ENCODE peak calls at places on chromosomes 4 and X, in seven cellular contexts. One of them, this sample, is unnamed. For H3K4me1, the result is how much of the 10 kb centered on the place peaks cover.

GRCh38 chr4:90841676-90842075 is 714.5 kb downstream of the CCSER1 start:
- DNase-seq in psoas muscle: no peak
- DNase-seq in upper lobe of right lung: no peak
- DNase-seq in tibial artery: no peak
- DNase-seq in PC-3: peak
- DNase-seq in OCI-LY7: no peak
- DNase-seq in right lobe of liver: no peak
- DNase-seq in this sample: no peak

GRCh38 chr4:5784960-5785611 is 74.1 kb downstream of the EVC start:
- DNase-seq in PC-3: no peak
- DNase-seq in OCI-LY7: no peak
- DNase-seq in upper lobe of right lung: peak
- DNase-seq in psoas muscle: no peak
- DNase-seq in tibial artery: no peak
- DNase-seq in right lobe of liver: no peak
- DNase-seq in this sample: no peak

GRCh38 chrX:70552174-70552704 is 107.6 kb downstream of the DLG3 start:
- DNase-seq in OCI-LY7: no peak
- DNase-seq in upper lobe of right lung: no peak
- DNase-seq in tibial artery: no peak
- DNase-seq in psoas muscle: no peak
- DNase-seq in right lobe of liver: no peak
- DNase-seq in PC-3: no peak
- DNase-seq in this sample: no peak

GRCh38 chr4:186266699-186267467 is 894 bp downstream of the F11 start:
- DNase-seq in right lobe of liver: peak
- DNase-seq in tibial artery: no peak
- DNase-seq in PC-3: no peak
- DNase-seq in psoas muscle: no peak
- DNase-seq in upper lobe of right lung: peak
- DNase-seq in OCI-LY7: no peak
- DNase-seq in this sample: peak

GRCh38 chrX:153818571-153819397 is 11.6 kb downstream of the PDZD4 start:
- DNase-seq in OCI-LY7: no peak
- DNase-seq in PC-3: peak
- DNase-seq in tibial artery: no peak
- DNase-seq in upper lobe of right lung: no peak
- DNase-seq in psoas muscle: peak
- DNase-seq in right lobe of liver: peak
- DNase-seq in this sample: peak

GRCh38 chrX:88424541-88424940 is 322.5 kb upstream of the CPXCR1 start:
- DNase-seq in upper lobe of right lung: no peak
- DNase-seq in OCI-LY7: no peak
- DNase-seq in PC-3: no peak
- DNase-seq in psoas muscle: no peak
- DNase-seq in right lobe of liver: no peak
- DNase-seq in tibial artery: no peak
- DNase-seq in this sample: no peak

GRCh38 chr4:7183161-7183560 is 9.2 kb upstream of the SORCS2 start:
- DNase-seq in PC-3: no peak
- DNase-seq in upper lobe of right lung: no peak
- DNase-seq in psoas muscle: no peak
- DNase-seq in right lobe of liver: no peak
- DNase-seq in tibial artery: peak
- DNase-seq in OCI-LY7: no peak
- DNase-seq in this sample: peak

GRCh38 chr4:173227753-173228152 is 59.1 kb downstream of the GALNT7 start:
- DNase-seq in PC-3: no peak
- DNase-seq in tibial artery: no peak
- DNase-seq in right lobe of liver: no peak
- DNase-seq in upper lobe of right lung: no peak
- DNase-seq in OCI-LY7: no peak
- DNase-seq in psoas muscle: no peak
- DNase-seq in this sample: no peak

GRCh38 chr4:41363384-41363981 is 106.8 kb downstream of the UCHL1 start:
- DNase-seq in upper lobe of right lung: no peak
- DNase-seq in right lobe of liver: no peak
- DNase-seq in tibial artery: peak
- DNase-seq in OCI-LY7: no peak
- DNase-seq in PC-3: peak
- DNase-seq in psoas muscle: peak
- DNase-seq in this sample: no peak

GRCh38 chrX:110741213-110741796 is 54.3 kb downstream of the CHRDL1 start:
- DNase-seq in psoas muscle: no peak
- DNase-seq in upper lobe of right lung: no peak
- DNase-seq in tibial artery: no peak
- DNase-seq in PC-3: peak
- DNase-seq in right lobe of liver: no peak
- DNase-seq in OCI-LY7: no peak
- DNase-seq in this sample: no peak

GRCh38 chr4:54541426-54542118 is 116.2 kb upstream of the KIT start:
- DNase-seq in upper lobe of right lung: no peak
- DNase-seq in right lobe of liver: no peak
- DNase-seq in tibial artery: no peak
- DNase-seq in psoas muscle: no peak
- DNase-seq in OCI-LY7: no peak
- DNase-seq in PC-3: no peak
- DNase-seq in this sample: no peak

GRCh38 chr4:176238157-176238608 is 30.8 kb downstream of the ASB5 start:
- DNase-seq in PC-3: no peak
- DNase-seq in tibial artery: no peak
- DNase-seq in psoas muscle: no peak
- DNase-seq in OCI-LY7: no peak
- DNase-seq in right lobe of liver: no peak
- DNase-seq in upper lobe of right lung: no peak
- DNase-seq in this sample: no peak

GRCh38 chr4:89298788-89299152 is 8.8 kb downstream of the GPRIN3 start:
- DNase-seq in upper lobe of right lung: no peak
- DNase-seq in OCI-LY7: peak
- DNase-seq in right lobe of liver: no peak
- DNase-seq in PC-3: peak
- DNase-seq in tibial artery: no peak
- DNase-seq in psoas muscle: no peak
- DNase-seq in this sample: no peak

GRCh38 chr4:94834496-94834895 is 76.7 kb downstream of the BMPR1B start:
- DNase-seq in psoas muscle: no peak
- DNase-seq in upper lobe of right lung: no peak
- DNase-seq in right lobe of liver: no peak
- DNase-seq in OCI-LY7: no peak
- DNase-seq in PC-3: no peak
- DNase-seq in tibial artery: no peak
- DNase-seq in this sample: no peak

GRCh38 chr4:13627185-13627605 is 330 bp downstream of the BOD1L1 start:
- DNase-seq in tibial artery: no peak
- DNase-seq in PC-3: no peak
- DNase-seq in right lobe of liver: peak
- DNase-seq in upper lobe of right lung: peak
- DNase-seq in psoas muscle: peak
- DNase-seq in OCI-LY7: peak
- DNase-seq in this sample: peak

GRCh38 chrX:152878976-152879755 is 18.7 kb upstream of the ZNF185 start:
- DNase-seq in upper lobe of right lung: no peak
- DNase-seq in PC-3: no peak
- DNase-seq in psoas muscle: no peak
- DNase-seq in right lobe of liver: no peak
- DNase-seq in OCI-LY7: no peak
- DNase-seq in tibial artery: no peak
- DNase-seq in this sample: no peak

GRCh38 chr4:118281611-118282442 is 71.0 kb downstream of the PRSS12 start:
- DNase-seq in upper lobe of right lung: no peak
- DNase-seq in OCI-LY7: no peak
- DNase-seq in PC-3: no peak
- DNase-seq in psoas muscle: peak
- DNase-seq in right lobe of liver: peak
- DNase-seq in tibial artery: no peak
- DNase-seq in this sample: peak

GRCh38 chr4:113908829-113909228 is 70.6 kb downstream of the ARSJ start:
- DNase-seq in tibial artery: no peak
- DNase-seq in right lobe of liver: no peak
- DNase-seq in upper lobe of right lung: no peak
- DNase-seq in OCI-LY7: peak
- DNase-seq in PC-3: peak
- DNase-seq in psoas muscle: no peak
- DNase-seq in this sample: no peak
- TF ChIP-seq CTCF in tibial artery: no peak
- TF ChIP-seq CTCF in right lobe of liver: peak
- TF ChIP-seq CTCF in upper lobe of right lung: no peak
- TF ChIP-seq CTCF in OCI-LY7: peak
- TF ChIP-seq CTCF in PC-3: peak
- TF ChIP-seq CTCF in psoas muscle: peak
- TF ChIP-seq CTCF in this sample: no peak

DNA sequence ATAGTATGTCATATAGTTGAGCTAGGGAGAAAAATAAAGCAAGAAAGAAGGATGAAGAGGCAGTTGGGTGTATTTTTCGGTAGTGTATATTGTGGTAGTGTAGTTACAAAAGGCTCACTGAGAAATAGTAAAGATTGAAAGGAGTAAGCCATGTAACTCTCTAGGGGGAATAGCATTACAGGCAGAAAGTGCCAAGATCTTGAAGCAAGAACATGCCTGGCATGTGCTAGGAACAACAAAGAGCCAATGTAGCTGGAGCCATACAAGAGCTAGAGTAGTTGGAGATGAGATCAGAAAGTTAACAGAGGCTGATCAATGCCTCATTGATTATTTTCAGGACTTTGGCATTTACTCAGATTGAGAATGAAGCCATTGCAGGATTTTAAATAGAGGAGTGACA is 3.0 kb downstream of the ABCE1 start:
- DNase-seq in right lobe of liver: no peak
- DNase-seq in OCI-LY7: no peak
- DNase-seq in PC-3: no peak
- DNase-seq in psoas muscle: no peak
- DNase-seq in upper lobe of right lung: no peak
- DNase-seq in tibial artery: no peak
- DNase-seq in this sample: no peak
- H3K4me1 ChIP-seq in right lobe of liver: under half
- H3K4me1 ChIP-seq in OCI-LY7: under half
- H3K4me1 ChIP-seq in PC-3: under half
- H3K4me1 ChIP-seq in psoas muscle: under half
- H3K4me1 ChIP-seq in upper lobe of right lung: under half
- H3K4me1 ChIP-seq in tibial artery: half or more
- H3K4me1 ChIP-seq in this sample: under half

GRCh38 chr4:98601719-98602118 is 56.7 kb downstream of the TSPAN5 start:
- DNase-seq in tibial artery: no peak
- DNase-seq in right lobe of liver: no peak
- DNase-seq in upper lobe of right lung: no peak
- DNase-seq in PC-3: peak
- DNase-seq in psoas muscle: no peak
- DNase-seq in OCI-LY7: no peak
- DNase-seq in this sample: no peak
- TF ChIP-seq CTCF in tibial artery: no peak
- TF ChIP-seq CTCF in right lobe of liver: no peak
- TF ChIP-seq CTCF in upper lobe of right lung: no peak
- TF ChIP-seq CTCF in PC-3: no peak
- TF ChIP-seq CTCF in psoas muscle: no peak
- TF ChIP-seq CTCF in OCI-LY7: no peak
- TF ChIP-seq CTCF in this sample: no peak

DNA sequence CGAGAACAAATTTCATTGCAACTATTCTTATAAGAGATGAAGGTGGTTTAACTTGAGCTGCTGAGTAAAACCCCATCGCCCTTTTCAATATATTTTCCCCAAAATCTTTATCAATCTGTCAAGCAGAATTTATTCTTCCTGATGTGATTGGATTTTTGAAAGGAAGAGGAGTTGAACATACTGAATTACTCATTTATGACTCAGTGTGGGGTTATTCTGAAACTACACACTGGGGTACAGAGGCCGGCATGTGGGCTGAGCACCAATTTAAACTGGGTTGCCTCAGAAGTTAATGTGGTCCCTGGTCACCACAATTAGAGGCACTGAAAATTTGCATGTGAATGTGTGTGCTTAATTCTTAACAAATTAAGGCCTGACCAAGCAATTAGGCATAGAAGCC is 170.7 kb downstream of the IL15 start:
- DNase-seq in psoas muscle: no peak
- DNase-seq in upper lobe of right lung: no peak
- DNase-seq in tibial artery: no peak
- DNase-seq in right lobe of liver: no peak
- DNase-seq in OCI-LY7: no peak
- DNase-seq in PC-3: peak
- DNase-seq in this sample: no peak
- H3K4me1 ChIP-seq in psoas muscle: under half
- H3K4me1 ChIP-seq in upper lobe of right lung: under half
- H3K4me1 ChIP-seq in tibial artery: under half
- H3K4me1 ChIP-seq in right lobe of liver: under half
- H3K4me1 ChIP-seq in OCI-LY7: under half
- H3K4me1 ChIP-seq in PC-3: under half
- H3K4me1 ChIP-seq in this sample: under half

This sample was measured in left lung.